ENCODE peak calls at places on chromosomes 11 and 22, in ten cellular contexts. One of them, this sample, is unnamed.

GRCh38 chr22:35315141-35315854 is 15.6 kb downstream of the TOM1 start:
- DNase-seq in suprapubic skin: peak; percentile 74
- DNase-seq in MM.1S: no peak
- DNase-seq in Calu3: no peak
- DNase-seq in glutamatergic neuron: peak; percentile 7
- DNase-seq in testis: no peak
- DNase-seq in adrenal gland: peak; percentile 81
- DNase-seq in psoas muscle: peak; percentile 80
- DNase-seq in brain microvascular endothelial cell: no peak
- DNase-seq in GM13977: no peak
- DNase-seq in this sample: no peak

GRCh38 chr22:49258107-49259010 is 569.3 kb downstream of the BRD1 start:
- DNase-seq in suprapubic skin: no peak
- DNase-seq in MM.1S: no peak
- DNase-seq in Calu3: no peak
- DNase-seq in glutamatergic neuron: no peak
- DNase-seq in testis: no peak
- DNase-seq in adrenal gland: no peak
- DNase-seq in psoas muscle: no peak
- DNase-seq in brain microvascular endothelial cell: no peak
- DNase-seq in GM13977: no peak
- DNase-seq in this sample: peak; percentile 42

GRCh38 chr11:62400281-62400680 is 18.6 kb upstream of the SCGB1A1 start:
- DNase-seq in suprapubic skin: peak; percentile 66
- DNase-seq in MM.1S: no peak
- DNase-seq in Calu3: no peak
- DNase-seq in glutamatergic neuron: no peak
- DNase-seq in testis: no peak
- DNase-seq in adrenal gland: no peak
- DNase-seq in psoas muscle: no peak
- DNase-seq in brain microvascular endothelial cell: no peak
- DNase-seq in GM13977: no peak
- DNase-seq in this sample: no peak

GRCh38 chr11:60844045-60844869 is 2.3 kb downstream of the CCDC86 start:
- DNase-seq in suprapubic skin: no peak
- DNase-seq in MM.1S: no peak
- DNase-seq in Calu3: no peak
- DNase-seq in glutamatergic neuron: no peak
- DNase-seq in testis: no peak
- DNase-seq in adrenal gland: peak; percentile 24
- DNase-seq in psoas muscle: peak; percentile 38
- DNase-seq in brain microvascular endothelial cell: no peak
- DNase-seq in GM13977: no peak
- DNase-seq in this sample: no peak

GRCh38 chr11:118068945-118069612 is 7.8 kb upstream of the TMPRSS4 start:
- DNase-seq in suprapubic skin: no peak
- DNase-seq in MM.1S: no peak
- DNase-seq in Calu3: no peak
- DNase-seq in glutamatergic neuron: no peak
- DNase-seq in testis: no peak
- DNase-seq in adrenal gland: no peak
- DNase-seq in psoas muscle: peak; percentile 8
- DNase-seq in brain microvascular endothelial cell: no peak
- DNase-seq in GM13977: no peak
- DNase-seq in this sample: no peak

GRCh38 chr11:74004694-74005615 is 3.9 kb downstream of the UCP3 start:
- DNase-seq in suprapubic skin: no peak
- DNase-seq in MM.1S: peak; percentile 16
- DNase-seq in Calu3: no peak
- DNase-seq in glutamatergic neuron: no peak
- DNase-seq in testis: no peak
- DNase-seq in adrenal gland: no peak
- DNase-seq in psoas muscle: no peak
- DNase-seq in brain microvascular endothelial cell: no peak
- DNase-seq in GM13977: no peak
- DNase-seq in this sample: no peak

GRCh38 chr11:13008625-13009475 is at the start of gene RASSF10:
- DNase-seq in suprapubic skin: peak; percentile 78
- DNase-seq in MM.1S: peak; percentile 68
- DNase-seq in Calu3: peak; percentile 96
- DNase-seq in glutamatergic neuron: peak; percentile 78
- DNase-seq in testis: peak; percentile 87
- DNase-seq in adrenal gland: no peak
- DNase-seq in psoas muscle: peak; percentile 59
- DNase-seq in brain microvascular endothelial cell: no peak
- DNase-seq in GM13977: peak; percentile 29
- DNase-seq in this sample: peak; percentile 87

GRCh38 chr11:63888170-63889086 is 28.5 kb downstream of the RCOR2 start:
- DNase-seq in suprapubic skin: no peak
- DNase-seq in MM.1S: peak; percentile 88
- DNase-seq in Calu3: peak; percentile 64
- DNase-seq in glutamatergic neuron: no peak
- DNase-seq in testis: peak; percentile 59
- DNase-seq in adrenal gland: peak; percentile 84
- DNase-seq in psoas muscle: peak; percentile 71
- DNase-seq in brain microvascular endothelial cell: peak; percentile 46
- DNase-seq in GM13977: peak; percentile 71
- DNase-seq in this sample: no peak

GRCh38 chr11:83528877-83529276 is 242.7 kb upstream of the CCDC90B start:
- DNase-seq in suprapubic skin: no peak
- DNase-seq in MM.1S: no peak
- DNase-seq in Calu3: no peak
- DNase-seq in glutamatergic neuron: no peak
- DNase-seq in testis: no peak
- DNase-seq in adrenal gland: peak; percentile 26
- DNase-seq in psoas muscle: no peak
- DNase-seq in brain microvascular endothelial cell: no peak
- DNase-seq in GM13977: no peak
- DNase-seq in this sample: no peak

GRCh38 chr22:48682517-48682916 is 1145.2 kb downstream of the BRD1 start:
- DNase-seq in suprapubic skin: no peak
- DNase-seq in MM.1S: no peak
- DNase-seq in Calu3: no peak
- DNase-seq in glutamatergic neuron: no peak
- DNase-seq in testis: no peak
- DNase-seq in adrenal gland: no peak
- DNase-seq in psoas muscle: no peak
- DNase-seq in brain microvascular endothelial cell: no peak
- DNase-seq in GM13977: no peak
- DNase-seq in this sample: no peak

GRCh38 chr11:57476223-57476882 is 16.0 kb downstream of the RTN4RL2 start:
- DNase-seq in suprapubic skin: no peak
- DNase-seq in MM.1S: peak; percentile 35
- DNase-seq in Calu3: no peak
- DNase-seq in glutamatergic neuron: peak; percentile 51
- DNase-seq in testis: peak; percentile 67
- DNase-seq in adrenal gland: peak; percentile 61
- DNase-seq in psoas muscle: peak; percentile 79
- DNase-seq in brain microvascular endothelial cell: no peak
- DNase-seq in GM13977: peak; percentile 68
- DNase-seq in this sample: peak; percentile 72

GRCh38 chr11:68053117-68053516 is 14.3 kb downstream of the TCIRG1 start:
- DNase-seq in suprapubic skin: peak; percentile 63
- DNase-seq in MM.1S: no peak
- DNase-seq in Calu3: no peak
- DNase-seq in glutamatergic neuron: no peak
- DNase-seq in testis: no peak
- DNase-seq in adrenal gland: peak; percentile 69
- DNase-seq in psoas muscle: peak; percentile 61
- DNase-seq in brain microvascular endothelial cell: no peak
- DNase-seq in GM13977: no peak
- DNase-seq in this sample: no peak

GRCh38 chr11:88292156-88292844 is 45.2 kb downstream of the CTSC start:
- DNase-seq in suprapubic skin: no peak
- DNase-seq in MM.1S: no peak
- DNase-seq in Calu3: peak; percentile 64
- DNase-seq in glutamatergic neuron: no peak
- DNase-seq in testis: peak; percentile 76
- DNase-seq in adrenal gland: peak; percentile 81
- DNase-seq in psoas muscle: no peak
- DNase-seq in brain microvascular endothelial cell: no peak
- DNase-seq in GM13977: no peak
- DNase-seq in this sample: no peak

GRCh38 chr22:38460367-38460952 is 5.5 kb upstream of the KCNJ4 start:
- DNase-seq in suprapubic skin: no peak
- DNase-seq in MM.1S: no peak
- DNase-seq in Calu3: no peak
- DNase-seq in glutamatergic neuron: no peak
- DNase-seq in testis: no peak
- DNase-seq in adrenal gland: no peak
- DNase-seq in psoas muscle: peak; percentile 22
- DNase-seq in brain microvascular endothelial cell: no peak
- DNase-seq in GM13977: no peak
- DNase-seq in this sample: no peak

GRCh38 chr22:38462960-38463784 is 4.7 kb upstream of the KDELR3 start:
- DNase-seq in suprapubic skin: no peak
- DNase-seq in MM.1S: no peak
- DNase-seq in Calu3: no peak
- DNase-seq in glutamatergic neuron: peak; percentile 74
- DNase-seq in testis: peak; percentile 61
- DNase-seq in adrenal gland: no peak
- DNase-seq in psoas muscle: peak; percentile 54
- DNase-seq in brain microvascular endothelial cell: no peak
- DNase-seq in GM13977: no peak
- DNase-seq in this sample: no peak

GRCh38 chr22:38464992-38465672 is 2.8 kb upstream of the KDELR3 start:
- DNase-seq in suprapubic skin: no peak
- DNase-seq in MM.1S: no peak
- DNase-seq in Calu3: no peak
- DNase-seq in glutamatergic neuron: peak; percentile 7
- DNase-seq in testis: no peak
- DNase-seq in adrenal gland: no peak
- DNase-seq in psoas muscle: peak; percentile 34
- DNase-seq in brain microvascular endothelial cell: no peak
- DNase-seq in GM13977: no peak
- DNase-seq in this sample: no peak

GRCh38 chr22:38461057-38461413 is 6.0 kb upstream of the KCNJ4 start:
- DNase-seq in suprapubic skin: no peak
- DNase-seq in MM.1S: no peak
- DNase-seq in Calu3: no peak
- DNase-seq in glutamatergic neuron: no peak
- DNase-seq in testis: no peak
- DNase-seq in adrenal gland: no peak
- DNase-seq in psoas muscle: peak; percentile 32
- DNase-seq in brain microvascular endothelial cell: no peak
- DNase-seq in GM13977: no peak
- DNase-seq in this sample: no peak

GRCh38 chr22:38461414-38462081 is 6.3 kb upstream of the KDELR3 start:
- DNase-seq in suprapubic skin: peak; percentile 80
- DNase-seq in MM.1S: peak; percentile 85
- DNase-seq in Calu3: peak; percentile 92
- DNase-seq in glutamatergic neuron: peak; percentile 97
- DNase-seq in testis: peak; percentile 91
- DNase-seq in adrenal gland: peak; percentile 85
- DNase-seq in psoas muscle: peak; percentile 88
- DNase-seq in brain microvascular endothelial cell: peak; percentile 72
- DNase-seq in GM13977: peak; percentile 81
- DNase-seq in this sample: peak; percentile 88
- TF ChIP-seq CTCF in suprapubic skin: no peak
- TF ChIP-seq CTCF in MM.1S: no peak
- TF ChIP-seq CTCF in Calu3: no peak
- TF ChIP-seq CTCF in glutamatergic neuron: no peak
- TF ChIP-seq CTCF in testis: peak; percentile 16
- TF ChIP-seq CTCF in adrenal gland: no peak
- TF ChIP-seq CTCF in psoas muscle: no peak
- TF ChIP-seq CTCF in brain microvascular endothelial cell: no peak
- TF ChIP-seq CTCF in GM13977: no peak
- TF ChIP-seq CTCF in this sample: no peak

GRCh38 chr11:129788278-129788677 is 27.4 kb upstream of the TMEM45B start:
- DNase-seq in suprapubic skin: no peak
- DNase-seq in MM.1S: no peak
- DNase-seq in Calu3: no peak
- DNase-seq in glutamatergic neuron: no peak
- DNase-seq in testis: no peak
- DNase-seq in adrenal gland: no peak
- DNase-seq in psoas muscle: no peak
- DNase-seq in brain microvascular endothelial cell: no peak
- DNase-seq in GM13977: no peak
- DNase-seq in this sample: no peak
- TF ChIP-seq CTCF in suprapubic skin: no peak
- TF ChIP-seq CTCF in MM.1S: no peak
- TF ChIP-seq CTCF in Calu3: no peak
- TF ChIP-seq CTCF in glutamatergic neuron: no peak
- TF ChIP-seq CTCF in testis: no peak
- TF ChIP-seq CTCF in adrenal gland: no peak
- TF ChIP-seq CTCF in psoas muscle: no peak
- TF ChIP-seq CTCF in brain microvascular endothelial cell: no peak
- TF ChIP-seq CTCF in GM13977: no peak
- TF ChIP-seq CTCF in this sample: no peak

DNA sequence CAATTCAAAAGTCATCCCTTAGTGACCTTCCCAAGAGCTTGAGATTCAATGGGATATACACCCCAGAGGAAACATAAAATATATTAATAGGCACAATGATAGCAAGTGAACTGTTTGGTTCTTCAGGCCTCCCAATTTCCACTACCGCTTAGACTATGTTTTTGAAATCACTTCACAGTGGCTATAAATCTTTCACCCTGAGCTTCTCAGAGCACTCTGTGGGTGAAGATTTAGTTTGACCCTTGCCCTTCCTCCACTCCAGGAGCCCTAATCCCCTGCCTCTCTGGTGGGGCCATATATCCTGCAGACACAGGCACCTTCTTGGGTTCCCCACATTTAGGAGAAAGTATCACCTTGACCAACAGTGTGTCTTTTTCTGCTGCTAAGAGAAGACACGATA is 186.9 kb upstream of the PITPNB start:
- DNase-seq in suprapubic skin: no peak
- DNase-seq in MM.1S: no peak
- DNase-seq in Calu3: no peak
- DNase-seq in glutamatergic neuron: no peak
- DNase-seq in testis: no peak
- DNase-seq in adrenal gland: no peak
- DNase-seq in psoas muscle: no peak
- DNase-seq in brain microvascular endothelial cell: no peak
- DNase-seq in GM13977: no peak
- DNase-seq in this sample: no peak
- TF ChIP-seq CTCF in suprapubic skin: no peak
- TF ChIP-seq CTCF in MM.1S: no peak
- TF ChIP-seq CTCF in Calu3: no peak
- TF ChIP-seq CTCF in glutamatergic neuron: no peak
- TF ChIP-seq CTCF in testis: no peak
- TF ChIP-seq CTCF in adrenal gland: no peak
- TF ChIP-seq CTCF in psoas muscle: no peak
- TF ChIP-seq CTCF in brain microvascular endothelial cell: no peak
- TF ChIP-seq CTCF in GM13977: no peak
- TF ChIP-seq CTCF in this sample: no peak

DNA sequence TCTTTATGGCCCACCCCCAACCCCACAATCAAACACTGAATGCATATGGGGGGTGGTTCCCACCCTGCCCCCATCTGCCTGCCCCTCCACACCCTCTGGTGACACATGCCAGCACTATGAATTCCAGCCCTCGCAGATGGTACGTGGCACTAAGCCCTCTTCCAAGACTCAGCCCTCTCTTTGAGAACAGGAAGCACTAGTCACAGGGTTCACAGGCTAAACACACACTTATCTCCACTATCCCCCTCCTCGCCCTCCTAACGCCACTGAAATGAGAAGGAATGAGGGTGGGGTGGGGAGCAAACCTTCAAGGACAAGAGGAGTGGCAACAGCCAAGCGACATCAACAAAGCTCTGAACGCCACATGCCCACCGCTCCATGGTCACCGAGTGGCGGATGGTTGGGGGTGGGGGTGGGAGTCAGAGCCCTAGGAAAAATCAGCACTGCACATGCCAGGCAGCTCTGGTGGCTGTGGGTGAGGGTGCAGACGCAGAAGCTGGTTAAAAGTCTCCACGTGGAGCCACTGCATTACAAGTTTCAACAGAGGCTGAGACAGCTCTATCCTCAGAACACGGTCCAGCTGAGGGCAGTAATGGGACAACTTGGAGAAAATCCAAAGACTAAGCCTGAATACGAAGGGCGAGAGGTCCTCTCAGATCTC is 33.6 kb downstream of the TMEM184B start:
- DNase-seq in suprapubic skin: no peak
- DNase-seq in MM.1S: no peak
- DNase-seq in Calu3: peak; percentile 70
- DNase-seq in glutamatergic neuron: no peak
- DNase-seq in testis: peak; percentile 44
- DNase-seq in adrenal gland: peak; percentile 75
- DNase-seq in psoas muscle: peak; percentile 46
- DNase-seq in brain microvascular endothelial cell: peak; percentile 85
- DNase-seq in GM13977: no peak
- DNase-seq in this sample: no peak
- TF ChIP-seq CTCF in suprapubic skin: no peak
- TF ChIP-seq CTCF in MM.1S: no peak
- TF ChIP-seq CTCF in Calu3: no peak
- TF ChIP-seq CTCF in glutamatergic neuron: no peak
- TF ChIP-seq CTCF in testis: no peak
- TF ChIP-seq CTCF in adrenal gland: no peak
- TF ChIP-seq CTCF in psoas muscle: peak; percentile 29
- TF ChIP-seq CTCF in brain microvascular endothelial cell: peak; percentile 48
- TF ChIP-seq CTCF in GM13977: no peak
- TF ChIP-seq CTCF in this sample: no peak

This sample was measured in type B pancreatic cell.